ENCODE peak calls at places on chromosomes 16 and 17, in eight cellular contexts. C, W, I, Q, S, F, J and G are unnamed samples.
A peak's percentile ranks its signal among the peaks of the same experiment; 100 is the strongest.

GRCh38 chr17:60749708-60750107 is 72.1 kb downstream of the BCAS3 start:
- DNase-seq in C (no peak), W (no peak), I (no peak), Q (no peak), S (no peak), F (no peak), J (no peak), G (no peak)

GRCh38 chr17:48486557-48486956 is 44.3 kb downstream of the HOXB1 start:
- DNase-seq in C (peak; percentile 98), W (peak; percentile 96), I (peak; percentile 59), Q (no peak), S (no peak), F (peak; percentile 91), J (peak; percentile 88), G (peak; percentile 88)

GRCh38 chr17:17579691-17580090 is 11.8 kb downstream of the PEMT start:
- DNase-seq in C (no peak), W (no peak), I (no peak), Q (no peak), S (no peak), F (no peak), J (no peak), G (no peak)

GRCh38 chr17:55607736-55608341 is 96.6 kb upstream of the SMIM36 start:
- DNase-seq in C (peak; percentile 57), W (peak; percentile 32), I (no peak), Q (peak; percentile 46), S (peak; percentile 75), F (peak; percentile 77), J (peak; percentile 93), G (no peak)

GRCh38 chr17:64115871-64116534 is 13.9 kb downstream of the ERN1 start:
- DNase-seq in C (peak; percentile 65), W (peak; percentile 97), I (no peak), Q (no peak), S (no peak), F (peak; percentile 93), J (peak; percentile 89), G (peak; percentile 85)

GRCh38 chr17:4492762-4493561 is 5.7 kb upstream of the SPNS2 start:
- DNase-seq in C (no peak), W (peak; percentile 90), I (no peak), Q (peak; percentile 82), S (no peak), F (peak; percentile 35), J (peak; percentile 39), G (peak; percentile 55)

GRCh38 chr17:50107790-50108414 is 12.8 kb downstream of the PDK2 start:
- DNase-seq in C (no peak), W (peak; percentile 95), I (no peak), Q (no peak), S (no peak), F (no peak), J (no peak), G (peak; percentile 91)

GRCh38 chr17:79706931-79707382 is 23.8 kb upstream of the ENPP7 start:
- DNase-seq in C (no peak), W (no peak), I (no peak), Q (no peak), S (peak; percentile 73), F (peak; percentile 10), J (peak; percentile 64), G (no peak)

GRCh38 chr17:64343833-64344637 is 46.6 kb downstream of the PECAM1 start:
- DNase-seq in C (peak; percentile 46), W (peak; percentile 31), I (peak; percentile 90), Q (peak; percentile 64), S (peak; percentile 48), F (peak; percentile 99), J (peak; percentile 98), G (no peak)

GRCh38 chr17:77957215-77957868 is 1.2 kb upstream of the TNRC6C start:
- DNase-seq in C (no peak), W (no peak), I (no peak), Q (no peak), S (no peak), F (peak; percentile 28), J (peak; percentile 45), G (no peak)

GRCh38 chr17:35587074-35587961 is at the start of gene AP2B1:
- DNase-seq in C (peak; percentile 92), W (peak; percentile 92), I (peak; percentile 91), Q (peak; percentile 95), S (peak; percentile 95), F (peak; percentile 98), J (peak; percentile 98), G (peak; percentile 90)

GRCh38 chr17:2795412-2796163 is 650 bp upstream of the RAP1GAP2 start:
- DNase-seq in C (no peak), W (no peak), I (no peak), Q (no peak), S (no peak), F (no peak), J (no peak), G (no peak)

GRCh38 chr17:41496803-41497484 is 7.2 kb upstream of the KRT36 start:
- DNase-seq in C (peak; percentile 55), W (peak; percentile 87), I (peak; percentile 89), Q (peak; percentile 90), S (peak; percentile 37), F (peak; percentile 85), J (peak; percentile 91), G (peak; percentile 76)

GRCh38 chr17:21288581-21289017 is 4.1 kb downstream of the MAP2K3 start:
- DNase-seq in C (no peak), W (peak; percentile 18), I (no peak), Q (no peak), S (no peak), F (no peak), J (no peak), G (no peak)
- TF ChIP-seq CTCF in C (no peak), W (no peak), I (no peak), Q (no peak), S (no peak), F (peak; percentile 3), J (no peak), G (no peak)

GRCh38 chr16:31455601-31456314 is 3.5 kb upstream of the ARMC5 start:
- DNase-seq in C (no peak), W (no peak), I (no peak), Q (no peak), S (no peak), F (no peak), J (peak; percentile 27), G (no peak)
- TF ChIP-seq CTCF in C (peak; percentile 31), W (peak; percentile 37), I (no peak), Q (no peak), S (no peak), F (peak; percentile 41), J (peak; percentile 15), G (no peak)

GRCh38 chr17:83067718-83068261 is 11.6 kb upstream of the METRNL start:
- DNase-seq in C (no peak), W (no peak), I (peak; percentile 5), Q (no peak), S (no peak), F (no peak), J (peak; percentile 41), G (no peak)
- TF ChIP-seq CTCF in C (no peak), W (no peak), I (no peak), Q (no peak), S (no peak), F (no peak), J (no peak), G (no peak)

DNA sequence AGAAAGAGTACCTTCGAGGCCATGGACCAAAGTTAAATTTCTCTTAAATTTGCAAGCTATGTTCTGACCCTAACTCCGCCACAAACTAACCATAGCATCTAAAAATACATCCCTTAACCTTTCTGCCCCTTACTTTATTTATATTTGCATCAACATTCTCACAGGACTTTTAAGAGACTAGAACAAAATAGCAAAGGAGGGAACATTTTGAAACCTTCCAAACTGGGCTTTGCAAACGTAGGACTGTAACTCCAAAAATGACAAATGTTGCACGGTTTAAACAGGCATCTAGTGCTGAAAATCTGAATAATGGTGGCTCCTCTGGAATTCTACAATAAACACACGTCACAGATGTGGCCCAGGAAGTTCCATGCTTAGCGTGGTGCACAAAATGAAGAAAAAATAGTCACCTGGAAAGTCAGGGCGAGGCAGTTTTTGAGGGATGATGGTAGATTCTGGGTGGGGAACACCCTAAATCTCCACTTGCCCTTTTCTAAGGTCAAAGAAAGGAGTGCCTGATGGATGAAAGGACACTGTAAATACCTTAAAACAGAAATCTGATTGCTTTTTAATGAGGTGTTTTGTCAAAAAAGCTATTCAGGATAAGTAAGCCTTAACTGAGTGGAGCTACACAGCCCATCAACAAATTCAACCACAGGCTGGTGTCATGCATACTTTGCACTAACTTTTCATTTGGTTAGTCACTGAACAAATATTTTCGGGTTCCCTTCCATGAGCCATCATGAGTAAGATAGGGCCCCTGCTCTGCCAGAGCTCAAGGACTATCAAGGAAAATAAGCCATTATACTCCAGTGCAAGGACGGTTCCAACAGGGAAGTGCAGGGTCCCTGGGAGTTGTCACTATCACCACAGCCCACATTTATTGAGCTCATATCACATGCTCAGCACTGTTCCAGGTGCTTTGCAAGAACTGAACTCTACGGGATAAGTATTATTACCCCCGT is 21.2 kb downstream of the ARHGAP17 start:
- DNase-seq in C (peak; percentile 81), W (peak; percentile 93), I (no peak), Q (peak; percentile 68), S (no peak), F (peak; percentile 83), J (peak; percentile 79), G (peak; percentile 93)
- TF ChIP-seq CTCF in C (no peak), W (no peak), I (no peak), Q (no peak), S (no peak), F (no peak), J (no peak), G (no peak)

DNA sequence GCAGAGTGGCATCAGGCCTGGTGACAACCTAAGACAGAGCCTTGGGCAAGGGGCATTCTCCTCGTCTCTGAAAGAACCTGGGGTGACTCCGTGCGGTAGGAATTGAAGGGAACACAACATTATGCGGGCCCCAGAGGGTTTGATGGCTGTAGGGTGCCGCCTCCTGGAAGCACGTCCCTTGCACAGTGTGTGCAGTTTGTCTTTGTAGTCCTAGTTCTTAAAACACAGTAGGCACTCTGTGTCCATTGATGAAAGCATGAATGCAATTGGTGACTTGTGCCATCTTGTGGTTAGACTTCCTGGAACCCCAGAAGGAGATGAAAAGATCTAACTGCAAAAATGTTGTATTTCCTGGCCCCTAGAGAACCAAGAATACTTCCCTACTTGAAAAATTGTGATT is 279.8 kb downstream of the UTP18 start:
- DNase-seq in C (no peak), W (no peak), I (no peak), Q (no peak), S (no peak), F (no peak), J (no peak), G (no peak)
- TF ChIP-seq CTCF in C (no peak), W (no peak), I (no peak), Q (no peak), S (no peak), F (no peak), J (no peak), G (no peak)

DNA sequence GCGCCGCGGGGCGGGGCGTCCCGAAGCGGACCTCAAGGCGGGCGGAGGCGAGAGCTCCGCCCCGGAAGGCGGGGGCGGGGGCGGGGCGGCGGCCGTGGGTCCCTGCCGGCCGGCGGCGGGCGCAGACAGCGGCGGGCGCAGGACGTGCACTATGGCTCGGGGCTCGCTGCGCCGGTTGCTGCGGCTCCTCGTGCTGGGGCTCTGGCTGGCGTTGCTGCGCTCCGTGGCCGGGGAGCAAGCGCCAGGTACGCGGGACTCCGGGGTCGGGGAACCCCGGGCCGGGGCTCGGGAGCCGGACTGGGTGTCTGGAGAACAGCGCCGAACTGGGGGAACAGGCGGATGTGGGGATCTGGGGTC is at the start of gene TNFRSF12A:
- DNase-seq in C (no peak), W (peak; percentile 56), I (peak; percentile 79), Q (peak; percentile 86), S (peak; percentile 80), F (peak; percentile 65), J (peak; percentile 79), G (peak; percentile 75)
- TF ChIP-seq CTCF in C (no peak), W (peak; percentile 8), I (peak; percentile 16), Q (no peak), S (peak; percentile 28), F (no peak), J (no peak), G (no peak)

GRCh38 chr17:74780443-74781238 is 4.5 kb upstream of the NAT9 start:
- DNase-seq in C (no peak), W (no peak), I (no peak), Q (no peak), S (no peak), F (no peak), J (no peak), G (peak; percentile 47)
- TF ChIP-seq CTCF in C (no peak), W (peak; percentile 41), I (no peak), Q (no peak), S (no peak), F (peak; percentile 18), J (no peak), G (peak; percentile 59)